ENCODE peak calls at places on chromosomes 4 and X, in seven cellular contexts. One of them, this sample, is unnamed.

GRCh38 chr4:150078041-150078995 is at the start of gene DCLK2:
- DNase-seq in cardiac muscle cell: peak; percentile 78
- DNase-seq in neural progenitor cell: peak; percentile 90
- DNase-seq in psoas muscle: peak; percentile 82
- DNase-seq in brain microvascular endothelial cell: peak; percentile 79
- DNase-seq in CD4-positive, CD25-positive, alpha-beta regulatory T cell: no peak
- DNase-seq in HCT116: peak; percentile 21
- DNase-seq in this sample: peak; percentile 50

GRCh38 chr4:10608501-10609219 is 75.9 kb downstream of the CLNK start:
- DNase-seq in HCT116: no peak
- DNase-seq in psoas muscle: no peak
- DNase-seq in brain microvascular endothelial cell: peak; percentile 16
- DNase-seq in cardiac muscle cell: peak; percentile 25
- DNase-seq in CD4-positive, CD25-positive, alpha-beta regulatory T cell: no peak
- DNase-seq in neural progenitor cell: no peak
- DNase-seq in this sample: no peak

GRCh38 chr4:85595098-85595775 is 120.3 kb downstream of the ARHGAP24 start:
- DNase-seq in HCT116: no peak
- DNase-seq in cardiac muscle cell: no peak
- DNase-seq in CD4-positive, CD25-positive, alpha-beta regulatory T cell: no peak
- DNase-seq in neural progenitor cell: no peak
- DNase-seq in psoas muscle: no peak
- DNase-seq in brain microvascular endothelial cell: no peak
- DNase-seq in this sample: no peak

GRCh38 chr4:73070072-73070385 is 513 bp upstream of the COX18 start:
- DNase-seq in brain microvascular endothelial cell: no peak
- DNase-seq in psoas muscle: no peak
- DNase-seq in HCT116: no peak
- DNase-seq in neural progenitor cell: no peak
- DNase-seq in CD4-positive, CD25-positive, alpha-beta regulatory T cell: no peak
- DNase-seq in cardiac muscle cell: no peak
- DNase-seq in this sample: no peak

GRCh38 chrX:19487520-19488200 is 27.6 kb downstream of the MAP3K15 start:
- DNase-seq in brain microvascular endothelial cell: no peak
- DNase-seq in CD4-positive, CD25-positive, alpha-beta regulatory T cell: no peak
- DNase-seq in neural progenitor cell: no peak
- DNase-seq in HCT116: no peak
- DNase-seq in cardiac muscle cell: no peak
- DNase-seq in psoas muscle: no peak
- DNase-seq in this sample: no peak

GRCh38 chr4:105474110-105474518 is 252 bp upstream of the PPA2 start:
- DNase-seq in HCT116: no peak
- DNase-seq in psoas muscle: peak; percentile 89
- DNase-seq in brain microvascular endothelial cell: peak; percentile 81
- DNase-seq in cardiac muscle cell: no peak
- DNase-seq in CD4-positive, CD25-positive, alpha-beta regulatory T cell: no peak
- DNase-seq in neural progenitor cell: no peak
- DNase-seq in this sample: no peak

GRCh38 chrX:68238568-68238967 is 194.7 kb downstream of the OPHN1 start:
- DNase-seq in HCT116: no peak
- DNase-seq in CD4-positive, CD25-positive, alpha-beta regulatory T cell: peak; percentile 2
- DNase-seq in brain microvascular endothelial cell: no peak
- DNase-seq in cardiac muscle cell: no peak
- DNase-seq in psoas muscle: no peak
- DNase-seq in neural progenitor cell: peak; percentile 21
- DNase-seq in this sample: peak; percentile 43

GRCh38 chr4:99790796-99791617 is 25.6 kb upstream of the DAPP1 start:
- DNase-seq in brain microvascular endothelial cell: no peak
- DNase-seq in HCT116: no peak
- DNase-seq in psoas muscle: no peak
- DNase-seq in neural progenitor cell: no peak
- DNase-seq in cardiac muscle cell: no peak
- DNase-seq in CD4-positive, CD25-positive, alpha-beta regulatory T cell: no peak
- DNase-seq in this sample: peak; percentile 49

GRCh38 chrX:150693782-150694574 is 782 bp downstream of the MTMR1 start:
- DNase-seq in psoas muscle: peak; percentile 64
- DNase-seq in CD4-positive, CD25-positive, alpha-beta regulatory T cell: peak; percentile 91
- DNase-seq in HCT116: peak; percentile 8
- DNase-seq in brain microvascular endothelial cell: peak; percentile 63
- DNase-seq in cardiac muscle cell: peak; percentile 59
- DNase-seq in neural progenitor cell: peak; percentile 52
- DNase-seq in this sample: peak; percentile 91

GRCh38 chr4:122988696-122989095 is 66.3 kb upstream of the NUDT6 start:
- DNase-seq in HCT116: no peak
- DNase-seq in CD4-positive, CD25-positive, alpha-beta regulatory T cell: no peak
- DNase-seq in brain microvascular endothelial cell: no peak
- DNase-seq in neural progenitor cell: no peak
- DNase-seq in cardiac muscle cell: no peak
- DNase-seq in psoas muscle: no peak
- DNase-seq in this sample: no peak

GRCh38 chr4:72312032-72312650 is 256.9 kb downstream of the ADAMTS3 start:
- DNase-seq in cardiac muscle cell: no peak
- DNase-seq in CD4-positive, CD25-positive, alpha-beta regulatory T cell: no peak
- DNase-seq in psoas muscle: peak; percentile 60
- DNase-seq in neural progenitor cell: peak; percentile 56
- DNase-seq in HCT116: no peak
- DNase-seq in brain microvascular endothelial cell: peak; percentile 96
- DNase-seq in this sample: peak; percentile 85

GRCh38 chrX:149858592-149858991 is 22.4 kb upstream of the MAGEA8 start:
- DNase-seq in brain microvascular endothelial cell: no peak
- DNase-seq in psoas muscle: no peak
- DNase-seq in HCT116: no peak
- DNase-seq in neural progenitor cell: no peak
- DNase-seq in CD4-positive, CD25-positive, alpha-beta regulatory T cell: no peak
- DNase-seq in cardiac muscle cell: no peak
- DNase-seq in this sample: no peak

GRCh38 chrX:155632424-155633100 is 19.8 kb upstream of the TMLHE start:
- DNase-seq in HCT116: no peak
- DNase-seq in neural progenitor cell: no peak
- DNase-seq in brain microvascular endothelial cell: no peak
- DNase-seq in psoas muscle: no peak
- DNase-seq in CD4-positive, CD25-positive, alpha-beta regulatory T cell: peak; percentile 76
- DNase-seq in cardiac muscle cell: no peak
- DNase-seq in this sample: no peak

GRCh38 chrX:153782324-153782723 is 1.5 kb downstream of the SRPK3 start:
- DNase-seq in HCT116: no peak
- DNase-seq in neural progenitor cell: peak; percentile 15
- DNase-seq in cardiac muscle cell: no peak
- DNase-seq in brain microvascular endothelial cell: no peak
- DNase-seq in psoas muscle: no peak
- DNase-seq in CD4-positive, CD25-positive, alpha-beta regulatory T cell: no peak
- DNase-seq in this sample: no peak

GRCh38 chr4:80008971-80009370 is 64.1 kb downstream of the ANTXR2 start:
- DNase-seq in HCT116: no peak
- DNase-seq in brain microvascular endothelial cell: no peak
- DNase-seq in neural progenitor cell: no peak
- DNase-seq in CD4-positive, CD25-positive, alpha-beta regulatory T cell: no peak
- DNase-seq in cardiac muscle cell: no peak
- DNase-seq in psoas muscle: no peak
- DNase-seq in this sample: no peak

GRCh38 chr4:39812500-39812899 is 114.6 kb downstream of the UBE2K start:
- DNase-seq in cardiac muscle cell: no peak
- DNase-seq in psoas muscle: no peak
- DNase-seq in HCT116: no peak
- DNase-seq in neural progenitor cell: no peak
- DNase-seq in CD4-positive, CD25-positive, alpha-beta regulatory T cell: no peak
- DNase-seq in brain microvascular endothelial cell: no peak
- DNase-seq in this sample: no peak

GRCh38 chr4:13484749-13485345 is 707 bp upstream of the RAB28 start:
- DNase-seq in cardiac muscle cell: no peak
- DNase-seq in neural progenitor cell: peak; percentile 25
- DNase-seq in CD4-positive, CD25-positive, alpha-beta regulatory T cell: no peak
- DNase-seq in brain microvascular endothelial cell: peak; percentile 31
- DNase-seq in psoas muscle: no peak
- DNase-seq in HCT116: peak; percentile 16
- DNase-seq in this sample: peak; percentile 16

GRCh38 chrX:151789179-151789800 is 54.7 kb downstream of the CNGA2 start:
- DNase-seq in brain microvascular endothelial cell: peak; percentile 94
- DNase-seq in HCT116: no peak
- DNase-seq in CD4-positive, CD25-positive, alpha-beta regulatory T cell: no peak
- DNase-seq in cardiac muscle cell: no peak
- DNase-seq in psoas muscle: peak; percentile 71
- DNase-seq in neural progenitor cell: no peak
- DNase-seq in this sample: peak; percentile 63

GRCh38 chr4:25523405-25523804 is 132.2 kb upstream of the SLC34A2 start:
- DNase-seq in neural progenitor cell: no peak
- DNase-seq in cardiac muscle cell: no peak
- DNase-seq in brain microvascular endothelial cell: no peak
- DNase-seq in HCT116: no peak
- DNase-seq in CD4-positive, CD25-positive, alpha-beta regulatory T cell: no peak
- DNase-seq in psoas muscle: no peak
- DNase-seq in this sample: peak; percentile 67

GRCh38 chr4:109993116-109993515 is 80.4 kb downstream of the EGF start:
- DNase-seq in HCT116: no peak
- DNase-seq in neural progenitor cell: no peak
- DNase-seq in CD4-positive, CD25-positive, alpha-beta regulatory T cell: no peak
- DNase-seq in brain microvascular endothelial cell: no peak
- DNase-seq in cardiac muscle cell: no peak
- DNase-seq in psoas muscle: no peak
- DNase-seq in this sample: no peak

GRCh38 chrX:53266914-53267313 is 14.5 kb downstream of the IQSEC2 start:
- DNase-seq in CD4-positive, CD25-positive, alpha-beta regulatory T cell: no peak
- DNase-seq in cardiac muscle cell: no peak
- DNase-seq in HCT116: no peak
- DNase-seq in neural progenitor cell: no peak
- DNase-seq in psoas muscle: no peak
- DNase-seq in brain microvascular endothelial cell: no peak
- DNase-seq in this sample: no peak

GRCh38 chr4:42480774-42481173 is 83.5 kb downstream of the SHISA3 start:
- DNase-seq in cardiac muscle cell: no peak
- DNase-seq in CD4-positive, CD25-positive, alpha-beta regulatory T cell: no peak
- DNase-seq in psoas muscle: no peak
- DNase-seq in HCT116: no peak
- DNase-seq in brain microvascular endothelial cell: no peak
- DNase-seq in neural progenitor cell: no peak
- DNase-seq in this sample: no peak

GRCh38 chrX:19832186-19832965 is 55.0 kb downstream of the SH3KBP1 start:
- DNase-seq in CD4-positive, CD25-positive, alpha-beta regulatory T cell: no peak
- DNase-seq in neural progenitor cell: no peak
- DNase-seq in psoas muscle: no peak
- DNase-seq in brain microvascular endothelial cell: no peak
- DNase-seq in HCT116: no peak
- DNase-seq in cardiac muscle cell: no peak
- DNase-seq in this sample: no peak

GRCh38 chr4:29708473-29708872 is 1011.7 kb upstream of the PCDH7 start:
- DNase-seq in brain microvascular endothelial cell: no peak
- DNase-seq in cardiac muscle cell: no peak
- DNase-seq in CD4-positive, CD25-positive, alpha-beta regulatory T cell: no peak
- DNase-seq in psoas muscle: no peak
- DNase-seq in HCT116: no peak
- DNase-seq in neural progenitor cell: peak; percentile 2
- DNase-seq in this sample: peak; percentile 83

GRCh38 chr4:151166662-151167061 is 67.2 kb downstream of the RPS3A start:
- DNase-seq in cardiac muscle cell: no peak
- DNase-seq in CD4-positive, CD25-positive, alpha-beta regulatory T cell: no peak
- DNase-seq in brain microvascular endothelial cell: no peak
- DNase-seq in HCT116: no peak
- DNase-seq in neural progenitor cell: no peak
- DNase-seq in psoas muscle: no peak
- DNase-seq in this sample: peak; percentile 14
- H3K27ac ChIP-seq in cardiac muscle cell: no peak overlapping the region
- H3K27ac ChIP-seq in CD4-positive, CD25-positive, alpha-beta regulatory T cell: no peak overlapping the region
- H3K27ac ChIP-seq in brain microvascular endothelial cell: no peak overlapping the region
- H3K27ac ChIP-seq in HCT116: no peak overlapping the region
- H3K27ac ChIP-seq in neural progenitor cell: no peak overlapping the region
- H3K27ac ChIP-seq in psoas muscle: no peak overlapping the region
- H3K27ac ChIP-seq in this sample: no peak overlapping the region

DNA sequence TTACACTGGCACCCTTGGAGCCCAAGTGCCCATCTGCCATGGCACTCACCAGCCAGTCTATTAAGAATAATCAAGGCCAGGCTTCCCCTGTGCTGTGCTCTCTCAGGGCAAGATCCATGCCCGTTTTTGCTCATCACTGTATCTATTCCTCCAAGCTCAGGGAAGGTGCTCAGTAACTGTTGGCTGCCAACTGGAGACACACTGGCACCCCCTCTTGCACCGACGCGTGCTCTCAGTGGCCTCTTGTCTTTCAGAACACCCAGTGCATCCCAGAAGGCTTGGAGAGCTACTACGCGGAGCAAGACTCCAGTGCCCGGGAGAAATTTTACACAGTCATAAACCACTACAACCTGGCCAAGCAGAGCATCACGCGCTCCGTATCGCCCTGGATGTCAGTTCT is 30.1 kb downstream of the NSG1 start:
- DNase-seq in psoas muscle: no peak
- DNase-seq in cardiac muscle cell: no peak
- DNase-seq in HCT116: no peak
- DNase-seq in neural progenitor cell: no peak
- DNase-seq in CD4-positive, CD25-positive, alpha-beta regulatory T cell: no peak
- DNase-seq in brain microvascular endothelial cell: no peak
- DNase-seq in this sample: no peak
- H3K27ac ChIP-seq in psoas muscle: no peak overlapping the region
- H3K27ac ChIP-seq in cardiac muscle cell: no peak overlapping the region
- H3K27ac ChIP-seq in HCT116: no peak overlapping the region
- H3K27ac ChIP-seq in neural progenitor cell: no peak overlapping the region
- H3K27ac ChIP-seq in CD4-positive, CD25-positive, alpha-beta regulatory T cell: no peak overlapping the region
- H3K27ac ChIP-seq in brain microvascular endothelial cell: no peak overlapping the region
- H3K27ac ChIP-seq in this sample: no peak overlapping the region

DNA sequence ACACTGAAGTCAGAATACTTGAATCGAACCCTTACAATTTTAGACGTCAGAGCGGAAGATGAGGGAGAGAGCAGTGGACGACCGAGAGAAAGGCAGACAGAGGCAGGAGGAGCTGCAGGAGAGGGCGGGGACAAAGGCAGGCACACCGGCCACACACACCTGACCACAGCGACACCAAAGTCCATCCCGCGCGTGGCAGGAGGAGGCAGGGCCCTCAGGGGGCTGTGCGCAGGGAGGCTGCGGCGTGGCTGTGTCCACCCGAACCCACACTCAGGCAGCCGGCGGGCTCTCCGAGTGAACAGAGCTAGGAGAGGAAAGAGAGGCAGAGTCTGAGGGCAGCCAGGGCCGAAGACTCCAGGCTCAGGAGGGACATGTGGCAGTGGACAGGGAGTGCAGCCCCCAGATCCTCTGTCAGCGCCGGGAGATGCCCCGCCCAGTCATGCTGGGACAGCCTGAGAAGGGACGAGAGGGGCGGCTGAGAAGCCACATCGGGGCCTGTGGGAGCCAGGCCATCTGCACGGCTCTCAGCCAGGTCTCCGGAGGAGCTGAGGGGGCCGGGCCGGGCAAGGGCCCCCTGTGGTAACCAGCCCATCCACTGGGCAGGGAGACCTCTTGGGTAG is 20.1 kb downstream of the GAK start:
- DNase-seq in brain microvascular endothelial cell: no peak
- DNase-seq in neural progenitor cell: no peak
- DNase-seq in CD4-positive, CD25-positive, alpha-beta regulatory T cell: no peak
- DNase-seq in psoas muscle: no peak
- DNase-seq in cardiac muscle cell: no peak
- DNase-seq in HCT116: no peak
- DNase-seq in this sample: no peak
- H3K27ac ChIP-seq in brain microvascular endothelial cell: no peak overlapping the region
- H3K27ac ChIP-seq in neural progenitor cell: no peak overlapping the region
- H3K27ac ChIP-seq in CD4-positive, CD25-positive, alpha-beta regulatory T cell: no peak overlapping the region
- H3K27ac ChIP-seq in psoas muscle: no peak overlapping the region
- H3K27ac ChIP-seq in cardiac muscle cell: no peak overlapping the region
- H3K27ac ChIP-seq in HCT116: no peak overlapping the region
- H3K27ac ChIP-seq in this sample: no peak overlapping the region

DNA sequence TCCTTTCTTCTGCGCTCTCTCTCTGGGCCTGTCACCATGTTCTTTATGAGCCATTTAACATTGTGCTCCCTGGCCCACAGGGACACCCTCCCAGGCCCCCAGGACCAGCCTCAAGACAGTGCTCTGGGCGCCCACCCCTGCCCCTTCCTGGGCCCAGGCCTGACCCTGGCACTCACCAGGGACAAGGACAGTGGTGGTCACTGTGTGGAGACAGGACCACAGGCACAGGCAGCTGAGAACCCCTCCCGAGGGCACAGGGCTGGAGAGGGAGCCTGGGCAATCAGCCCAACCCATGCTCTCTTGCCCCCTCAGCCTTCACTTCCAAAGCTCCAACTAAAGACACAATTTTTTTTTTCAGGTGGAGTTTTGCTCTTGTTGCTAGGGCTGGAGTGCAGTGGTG is 218.2 kb upstream of the PSAPL1 start:
- DNase-seq in HCT116: no peak
- DNase-seq in psoas muscle: no peak
- DNase-seq in neural progenitor cell: no peak
- DNase-seq in brain microvascular endothelial cell: no peak
- DNase-seq in CD4-positive, CD25-positive, alpha-beta regulatory T cell: no peak
- DNase-seq in cardiac muscle cell: no peak
- DNase-seq in this sample: no peak
- H3K27ac ChIP-seq in HCT116: no peak overlapping the region
- H3K27ac ChIP-seq in psoas muscle: no peak overlapping the region
- H3K27ac ChIP-seq in neural progenitor cell: no peak overlapping the region
- H3K27ac ChIP-seq in brain microvascular endothelial cell: no peak overlapping the region
- H3K27ac ChIP-seq in CD4-positive, CD25-positive, alpha-beta regulatory T cell: no peak overlapping the region
- H3K27ac ChIP-seq in cardiac muscle cell: no peak overlapping the region
- H3K27ac ChIP-seq in this sample: no peak overlapping the region

This sample was measured in PC-3.